ENCODE peak calls at places on chromosome 3, in five cellular contexts. V is GM12878, I is HepG2, L is H1, S is NT2/D1. Z is an unnamed sample.

GRCh38 chr3:172096881-172097420 is 57.6 kb downstream of the FNDC3B start:
- DNase-seq in V (no peak), I (peak), L (no peak), S (no peak), Z (peak)

GRCh38 chr3:10602769-10603768 is 97.7 kb upstream of the ATP2B2 start:
- DNase-seq in V (peak), I (no peak), L (no peak), S (no peak), Z (no peak)

GRCh38 chr3:65914032-65914739 is 124.5 kb downstream of the MAGI1 start:
- DNase-seq in V (no peak), I (no peak), L (no peak), S (no peak), Z (no peak)

GRCh38 chr3:117567903-117568302 is 858.3 kb downstream of the TUSC7 start:
- DNase-seq in V (no peak), I (no peak), L (no peak), S (no peak), Z (no peak)

GRCh38 chr3:126753191-126754160 is 49.4 kb downstream of the CHCHD6 start:
- DNase-seq in V (no peak), I (peak), L (no peak), S (no peak), Z (no peak)

GRCh38 chr3:48847053-48847585 is 555 bp downstream of the PRKAR2A start:
- DNase-seq in V (no peak), I (peak), L (peak), S (peak), Z (peak)

GRCh38 chr3:15345051-15345607 is 12.7 kb upstream of the SH3BP5 start:
- DNase-seq in V (no peak), I (no peak), L (no peak), S (no peak), Z (no peak)

GRCh38 chr3:65019412-65020093 is 331.8 kb upstream of the ADAMTS9 start:
- DNase-seq in V (no peak), I (no peak), L (no peak), S (no peak), Z (no peak)

GRCh38 chr3:78201066-78201465 is 1161.2 kb downstream of the ROBO2 start:
- DNase-seq in V (no peak), I (no peak), L (no peak), S (no peak), Z (no peak)

GRCh38 chr3:149214702-149215101 is 6.9 kb downstream of the CP start:
- DNase-seq in V (no peak), I (peak), L (no peak), S (no peak), Z (no peak)

GRCh38 chr3:125052671-125053303 is 3.0 kb downstream of the HEG1 start:
- DNase-seq in V (no peak), I (peak), L (no peak), S (no peak), Z (no peak)

GRCh38 chr3:125050486-125051172 is 5.2 kb downstream of the HEG1 start:
- DNase-seq in V (no peak), I (no peak), L (no peak), S (no peak), Z (no peak)

GRCh38 chr3:125053304-125053699 is 2.5 kb downstream of the HEG1 start:
- DNase-seq in V (no peak), I (no peak), L (no peak), S (no peak), Z (no peak)

GRCh38 chr3:125051205-125051604 is 4.6 kb downstream of the HEG1 start:
- DNase-seq in V (no peak), I (no peak), L (no peak), S (no peak), Z (no peak)

DNA sequence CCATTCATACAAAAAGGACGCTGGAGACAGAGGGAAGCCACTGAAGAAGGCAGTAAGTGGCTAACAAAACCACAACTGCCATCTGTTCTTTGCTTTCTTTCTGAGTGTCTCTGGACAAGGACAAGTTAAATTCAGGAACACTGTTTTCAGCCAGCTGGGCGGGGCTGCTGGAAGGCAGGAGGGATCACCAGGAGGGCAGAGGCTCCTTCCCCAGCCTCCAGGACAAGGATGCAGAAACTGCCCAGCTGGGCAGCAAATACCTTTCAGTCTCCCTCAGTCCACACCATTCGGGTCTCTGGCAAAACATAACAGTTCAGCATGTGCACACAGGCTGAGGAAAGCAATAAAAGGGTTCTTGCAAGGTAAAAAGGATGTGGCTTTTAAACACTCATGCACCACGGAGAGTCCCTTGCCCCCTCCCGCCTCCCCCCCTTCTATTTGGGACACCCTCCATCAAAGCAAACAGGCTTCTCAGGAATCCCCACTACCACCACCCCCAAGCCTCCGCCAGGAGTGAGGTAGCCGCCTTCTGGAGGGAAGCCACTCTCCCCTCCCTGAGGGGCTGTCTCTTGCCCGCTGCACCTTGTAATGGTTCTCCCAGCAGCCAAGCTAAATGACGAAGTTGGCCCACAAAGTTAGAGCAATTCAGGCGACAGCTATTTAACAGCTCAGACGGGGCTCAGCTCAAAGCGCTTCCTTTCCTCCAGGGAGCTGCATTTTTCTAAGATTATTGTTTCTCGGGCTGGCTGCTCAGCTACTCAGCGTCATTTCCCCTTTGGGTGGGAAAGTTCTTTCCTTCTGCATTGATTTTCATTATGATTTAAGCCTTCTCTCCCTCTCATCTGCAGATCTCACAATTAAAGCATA is 3.8 kb downstream of the HEG1 start:
- DNase-seq in V (peak), I (no peak), L (no peak), S (no peak), Z (no peak)
- TF ChIP-seq SUZ12 in V (no peak), I (no peak), L (no peak), S (no peak), Z (no peak)

DNA sequence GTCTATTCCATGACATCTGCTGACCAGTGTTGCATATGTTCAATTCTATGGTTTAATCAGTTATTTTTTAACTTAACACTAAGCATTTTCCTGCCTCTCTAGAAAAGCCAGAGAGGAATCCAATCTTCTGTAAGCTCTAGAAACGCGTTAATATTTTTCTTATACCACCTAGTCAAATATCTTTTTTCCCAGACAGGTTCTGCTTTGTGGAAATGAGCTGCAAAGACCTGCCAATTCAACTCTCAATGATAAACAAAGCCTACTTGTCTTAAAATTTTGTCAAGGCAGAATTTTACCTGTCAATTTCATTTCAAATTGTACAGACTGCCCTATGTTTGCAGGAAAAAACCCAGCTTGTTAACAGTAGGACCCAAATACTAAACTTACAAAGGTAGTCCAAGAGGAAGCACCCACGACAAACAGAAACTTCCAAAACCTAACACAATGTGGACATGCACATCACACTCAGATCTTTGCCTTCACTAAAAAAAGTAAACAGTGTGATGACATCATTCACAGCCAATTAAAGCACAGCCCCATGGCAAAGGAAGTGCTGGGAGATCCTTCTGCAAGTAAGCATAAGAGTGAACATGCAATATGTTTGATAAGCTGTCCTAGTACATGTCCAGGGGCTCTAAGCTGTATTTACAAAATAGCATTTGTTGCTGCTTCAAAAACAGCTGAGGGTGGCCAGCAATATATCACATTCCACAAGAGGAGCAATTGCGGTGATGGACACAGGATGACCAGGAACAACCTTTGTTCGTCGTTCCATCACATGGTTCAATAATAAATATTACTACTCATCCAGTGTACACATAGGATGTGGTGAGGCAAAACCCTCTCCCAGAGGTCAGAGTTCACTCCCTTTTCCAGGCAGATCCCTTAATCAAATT is 139.4 kb upstream of the TSC22D2 start:
- DNase-seq in V (no peak), I (peak), L (no peak), S (no peak), Z (no peak)
- TF ChIP-seq SUZ12 in V (no peak), I (no peak), L (no peak), S (no peak), Z (no peak)

DNA sequence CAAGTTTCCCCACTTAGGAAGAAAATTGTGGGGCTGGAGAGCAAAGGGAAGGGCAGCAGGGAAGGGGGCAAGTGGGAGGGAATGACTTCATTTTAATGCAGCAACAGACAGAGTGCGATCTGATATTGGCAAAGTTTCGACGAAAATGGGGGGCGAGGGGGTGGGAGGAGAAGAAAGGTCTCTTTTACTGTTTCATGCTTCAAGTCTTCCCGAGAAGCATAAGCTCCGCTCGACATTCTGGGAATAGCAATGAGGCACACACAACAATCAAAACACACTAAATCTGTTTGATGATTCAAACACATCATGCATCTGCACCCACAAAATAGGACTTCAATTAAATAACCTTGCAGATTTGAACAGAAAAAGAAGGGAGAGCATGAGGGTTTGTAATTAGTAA is 284.0 kb upstream of the ATP11B start:
- DNase-seq in V (no peak), I (no peak), L (no peak), S (no peak), Z (no peak)
- TF ChIP-seq SUZ12 in V (no peak), I (no peak), L (no peak), S (no peak), Z (no peak)

GRCh38 chr3:187742351-187743171 is 2.7 kb downstream of the BCL6 start:
- DNase-seq in V (no peak), I (no peak), L (no peak), S (no peak), Z (no peak)

GRCh38 chr3:187743195-187744141 is 1.8 kb downstream of the BCL6 start:
- DNase-seq in V (no peak), I (no peak), L (no peak), S (no peak), Z (no peak)

GRCh38 chr3:187746059-187746453 is 788 bp upstream of the BCL6 start:
- DNase-seq in V (no peak), I (no peak), L (no peak), S (no peak), Z (no peak)

GRCh38 chr3:187745201-187746058 is at the start of gene BCL6:
- DNase-seq in V (no peak), I (peak), L (peak), S (peak), Z (peak)

DNA sequence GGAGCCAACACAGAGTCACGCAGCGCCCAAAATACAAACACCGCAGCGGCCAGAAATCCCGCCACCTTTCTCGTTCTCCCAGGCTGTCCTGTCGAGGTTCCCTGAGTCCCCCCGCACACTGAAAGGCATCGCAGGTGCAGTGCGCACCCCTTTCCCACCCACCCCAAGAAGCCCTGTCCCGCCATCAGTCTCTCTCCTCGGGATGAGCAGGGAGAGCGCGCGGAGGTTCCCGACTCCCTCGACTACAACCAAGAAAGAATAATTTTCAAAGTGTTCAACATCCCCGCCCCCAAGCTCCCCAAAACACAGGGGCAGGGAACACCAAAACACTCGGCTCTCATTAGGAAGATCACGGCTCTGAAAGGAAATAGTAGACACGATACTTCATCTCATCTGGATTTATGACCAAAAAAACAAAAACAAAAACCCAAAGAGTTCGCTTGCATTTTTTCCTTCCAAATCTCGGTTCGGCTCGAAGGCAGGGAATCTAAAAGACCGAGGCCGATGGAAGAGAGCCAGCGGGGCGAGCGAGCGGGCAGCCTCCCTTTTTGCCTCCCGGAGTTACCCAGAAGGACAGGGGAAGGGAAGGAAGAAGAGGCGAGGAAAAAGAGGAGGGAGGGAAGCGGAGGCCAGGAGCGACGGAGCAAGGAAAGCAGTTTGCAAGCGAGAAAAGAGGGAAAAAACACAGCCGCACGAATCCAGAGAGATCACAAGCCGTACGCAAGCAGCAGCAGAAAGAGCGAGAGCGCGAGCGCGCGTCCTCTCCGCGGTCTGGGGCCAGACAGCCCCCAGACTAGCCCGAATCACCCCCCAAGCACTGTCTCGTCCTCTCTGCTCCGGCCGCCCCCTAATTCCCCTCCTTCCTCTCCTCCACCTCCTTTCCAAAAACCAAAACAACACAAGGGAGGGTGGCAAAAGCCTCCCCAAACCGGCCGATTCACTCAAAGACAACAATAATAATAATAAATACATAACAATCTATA is 808 bp downstream of the BCL6 start:
- DNase-seq in V (no peak), I (no peak), L (no peak), S (no peak), Z (no peak)
- TF ChIP-seq SUZ12 in V (peak), I (no peak), L (no peak), S (no peak), Z (no peak)